ENCODE peak calls at places on chromosome 20, in ten cellular contexts. M is cardiac fibroblast; N is cardiac muscle cell; J is foreskin fibroblast; A is colonic mucosa; U is spleen; T is fibroblast of mammary gland; H is stomach; B is CD8-positive, alpha-beta T cell; C is esophagus muscularis mucosa. Z is an unnamed sample.

GRCh38 chr20:44709380-44709779 is 5.8 kb upstream of the CCN5 start:
- DNase-seq in T (no peak), N (no peak), U (no peak), A (no peak), B (no peak), J (no peak), M (no peak), H (peak), C (no peak), Z (no peak)

GRCh38 chr20:16803965-16804792 is 56.0 kb downstream of the OTOR start:
- DNase-seq in T (peak), H (peak), C (no peak), B (peak), J (peak), M (peak), A (peak), N (peak), U (no peak), Z (peak)

GRCh38 chr20:11585752-11586352 is 331.8 kb upstream of the BTBD3 start:
- DNase-seq in T (peak), B (no peak), M (peak), J (peak), C (no peak), U (no peak), N (peak), H (no peak), A (no peak), Z (no peak)

GRCh38 chr20:55744896-55745295 is 260.4 kb downstream of the CBLN4 start:
- DNase-seq in M (no peak), N (no peak), T (no peak), U (no peak), A (no peak), B (no peak), H (no peak), J (no peak), C (no peak), Z (no peak)

GRCh38 chr20:46670585-46671584 is 18.4 kb downstream of the TP53RK start:
- DNase-seq in T (no peak), J (no peak), A (no peak), U (no peak), B (no peak), M (no peak), H (no peak), C (no peak), N (no peak), Z (no peak)

GRCh38 chr20:8144282-8145245 is 12.5 kb downstream of the PLCB1 start:
- DNase-seq in H (no peak), U (no peak), N (peak), A (no peak), M (peak), T (peak), B (no peak), J (peak), C (no peak), Z (no peak)

GRCh38 chr20:49701916-49702315 is 11.8 kb downstream of the B4GALT5 start:
- DNase-seq in B (no peak), J (no peak), N (no peak), C (no peak), M (no peak), T (no peak), U (no peak), A (no peak), H (no peak), Z (no peak)

GRCh38 chr20:15320941-15321340 is 983.5 kb upstream of the FLRT3 start:
- DNase-seq in A (no peak), J (no peak), M (no peak), T (no peak), U (no peak), C (no peak), N (no peak), B (no peak), H (no peak), Z (no peak)

GRCh38 chr20:25076731-25077609 is 5.0 kb downstream of the VSX1 start:
- DNase-seq in M (peak), J (peak), A (no peak), B (no peak), T (peak), U (no peak), N (peak), C (no peak), H (peak), Z (peak)

GRCh38 chr20:15564981-15565380 is 1008.3 kb downstream of the KIF16B start:
- DNase-seq in T (no peak), N (no peak), J (no peak), U (no peak), M (no peak), B (no peak), C (no peak), A (no peak), H (no peak), Z (no peak)

GRCh38 chr20:24469116-24470030 is at the start of gene SYNDIG1:
- DNase-seq in C (no peak), H (no peak), N (peak), A (no peak), U (no peak), B (no peak), M (peak), T (no peak), J (no peak), Z (no peak)

DNA sequence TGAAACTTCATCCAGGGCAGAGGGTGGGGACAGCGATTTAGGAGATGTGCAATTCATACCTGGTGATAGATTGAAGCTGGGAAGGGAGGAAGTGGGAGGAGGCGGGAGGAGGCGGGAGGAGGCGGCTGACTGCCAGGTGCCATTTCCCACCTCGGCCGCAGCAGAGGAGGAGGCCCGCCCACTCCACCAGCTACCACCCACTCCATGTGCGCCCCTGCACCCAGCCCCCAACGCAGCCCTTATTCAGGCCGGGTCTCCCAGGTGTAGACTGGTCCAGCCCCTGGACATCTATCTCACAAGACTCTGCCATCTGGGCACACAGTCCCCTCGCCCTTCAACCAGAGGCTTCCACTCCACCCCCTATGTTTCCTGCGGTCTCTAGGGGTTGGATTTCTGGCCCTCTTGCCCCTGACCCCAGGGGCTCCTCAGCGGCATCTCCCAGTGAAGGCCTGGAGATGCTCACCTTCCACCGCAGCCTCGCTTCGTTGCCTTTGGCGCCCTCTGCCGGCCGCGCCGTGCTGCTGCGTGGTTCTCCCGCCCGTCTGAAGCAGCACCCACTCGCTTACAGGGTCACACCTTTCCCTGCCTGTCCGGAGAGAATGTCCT is 32.6 kb upstream of the FAM83D start:
- DNase-seq in M (peak), H (peak), N (peak), B (peak), T (peak), J (peak), C (no peak), A (peak), U (peak), Z (peak)
- H3K4me3 ChIP-seq in M (no peak), H (peak), N (no peak), B (peak), T (no peak), J (no peak), C (peak), A (peak), U (no peak), Z (no peak)

GRCh38 chr20:36848677-36849076 is 27.3 kb upstream of the TLDC2 start:
- DNase-seq in J (no peak), M (no peak), N (no peak), A (no peak), H (no peak), C (no peak), T (no peak), B (no peak), U (no peak), Z (no peak)
- H3K4me3 ChIP-seq in J (no peak), M (no peak), N (no peak), A (no peak), H (no peak), C (no peak), T (no peak), B (no peak), U (no peak), Z (no peak)

GRCh38 chr20:6708010-6708409 is 59.5 kb upstream of the BMP2 start:
- DNase-seq in J (peak), U (no peak), N (peak), A (peak), T (peak), M (peak), H (peak), C (no peak), B (no peak), Z (peak)
- H3K4me3 ChIP-seq in J (no peak), U (no peak), N (no peak), A (no peak), T (no peak), M (no peak), H (no peak), C (no peak), B (no peak), Z (no peak)

GRCh38 chr20:10540636-10541493 is 105.8 kb downstream of the SLX4IP start:
- DNase-seq in T (peak), M (peak), J (peak), U (no peak), A (no peak), C (no peak), B (no peak), H (no peak), N (peak), Z (no peak)
- H3K4me3 ChIP-seq in T (no peak), M (no peak), J (no peak), U (no peak), A (no peak), C (no peak), B (no peak), H (no peak), N (no peak), Z (no peak)

GRCh38 chr20:58982406-58983114 is 1.5 kb downstream of the NELFCD start:
- DNase-seq in H (peak), A (no peak), J (no peak), U (no peak), M (no peak), N (no peak), C (no peak), B (no peak), T (no peak), Z (no peak)
- H3K4me3 ChIP-seq in H (peak), A (peak), J (peak), U (peak), M (peak), N (peak), C (peak), B (peak), T (peak), Z (no peak)

GRCh38 chr20:34953960-34954359 is 1.6 kb downstream of the GSS start:
- DNase-seq in U (no peak), C (no peak), A (no peak), T (no peak), J (no peak), B (no peak), H (no peak), M (no peak), N (no peak), Z (no peak)
- H3K4me3 ChIP-seq in U (no peak), C (no peak), A (no peak), T (no peak), J (no peak), B (no peak), H (no peak), M (no peak), N (no peak), Z (no peak)

DNA sequence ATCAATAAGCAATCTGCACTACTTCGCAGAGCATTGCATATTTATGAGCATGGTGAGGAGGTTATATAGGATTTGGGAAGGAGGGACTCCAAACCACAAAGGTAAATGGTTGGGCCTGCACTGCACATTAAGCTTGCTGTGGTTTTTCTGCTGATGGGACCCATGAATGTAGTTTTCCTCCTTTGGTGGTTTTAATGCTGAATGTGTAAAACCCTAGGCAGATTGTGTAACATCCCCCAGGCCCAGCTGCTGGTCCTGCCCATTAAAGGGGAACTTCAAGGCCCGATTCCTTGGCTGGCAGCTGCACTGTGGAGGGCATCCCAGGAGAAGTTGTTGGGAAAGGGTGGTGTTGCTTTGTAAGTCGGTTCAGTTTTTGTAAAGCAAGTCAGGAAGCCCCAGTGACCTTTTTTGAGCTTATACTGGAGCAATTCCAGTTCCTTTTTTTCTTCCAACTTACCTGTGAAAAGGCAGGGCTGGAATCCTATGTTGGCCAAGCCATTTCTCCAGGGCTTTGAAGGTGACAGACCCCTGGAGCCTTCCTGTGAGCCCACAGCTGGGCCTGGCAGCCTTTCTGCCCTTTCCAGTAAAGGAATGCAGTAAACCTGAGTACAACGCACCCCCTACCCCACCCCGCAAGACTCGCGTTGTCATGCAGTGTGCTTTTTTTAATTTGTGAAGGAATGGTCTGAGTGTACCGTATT is 43.1 kb upstream of the NAA20 start:
- DNase-seq in N (peak), A (peak), M (peak), H (peak), U (no peak), B (no peak), J (peak), T (peak), C (peak), Z (peak)
- H3K4me3 ChIP-seq in N (no peak), A (no peak), M (peak), H (peak), U (no peak), B (no peak), J (peak), T (peak), C (peak), Z (peak)

DNA sequence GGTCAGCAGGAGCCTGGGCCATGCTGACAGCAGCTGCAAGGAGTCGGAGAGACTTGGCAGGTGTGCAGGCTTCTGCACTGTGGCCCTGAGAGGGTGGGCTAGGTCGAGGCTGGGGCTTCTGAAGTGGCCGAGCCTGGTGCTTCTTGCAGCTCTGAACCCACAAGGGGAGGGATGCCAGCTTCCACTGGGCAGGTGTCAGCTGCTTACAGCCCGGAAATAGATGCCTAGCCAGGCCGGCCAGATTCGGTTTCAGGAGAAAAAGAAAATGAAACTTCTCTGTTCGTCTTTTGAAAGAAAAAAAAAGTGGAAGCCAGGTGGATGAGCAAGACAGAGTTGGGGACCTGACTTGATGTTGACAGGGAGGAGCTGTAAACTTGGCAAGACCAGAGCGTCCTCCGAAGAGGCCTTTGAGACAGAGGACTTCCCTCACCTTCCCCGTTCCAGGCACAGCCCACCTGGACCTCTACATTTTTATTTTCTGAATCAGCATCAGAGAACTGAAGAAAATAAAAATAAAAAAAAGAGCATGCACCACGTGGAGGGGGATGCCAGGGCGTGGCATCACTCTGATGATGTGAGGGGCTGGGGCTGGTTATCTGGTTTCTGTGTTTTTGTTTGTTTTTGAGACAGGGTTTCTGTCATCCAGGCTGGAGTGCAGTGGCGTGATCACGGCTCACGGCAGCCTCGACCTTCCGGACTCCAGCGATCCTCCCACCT is at the start of gene ZBP1:
- DNase-seq in C (no peak), T (no peak), H (peak), M (no peak), A (peak), J (no peak), N (no peak), U (peak), B (peak), Z (peak)
- H3K4me3 ChIP-seq in C (no peak), T (no peak), H (peak), M (no peak), A (peak), J (no peak), N (no peak), U (peak), B (peak), Z (peak)

GRCh38 chr20:31713312-31714049 is 9.2 kb downstream of the BCL2L1 start:
- DNase-seq in J (peak), N (peak), B (no peak), U (peak), T (peak), C (no peak), H (peak), A (peak), M (peak), Z (peak)

GRCh38 chr20:31710423-31711250 is 12.0 kb downstream of the BCL2L1 start:
- DNase-seq in H (peak), A (no peak), U (no peak), C (no peak), B (no peak), M (no peak), T (no peak), N (no peak), J (no peak), Z (no peak)

GRCh38 chr20:31712564-31713311 is 9.9 kb downstream of the BCL2L1 start:
- DNase-seq in H (peak), M (peak), T (peak), N (peak), C (peak), B (no peak), J (peak), U (peak), A (peak), Z (peak)

GRCh38 chr20:31711416-31712111 is 11.1 kb downstream of the BCL2L1 start:
- DNase-seq in U (no peak), M (no peak), T (no peak), C (no peak), H (no peak), J (no peak), N (no peak), A (no peak), B (no peak), Z (no peak)

GRCh38 chr20:31712112-31712553 is 10.5 kb downstream of the BCL2L1 start:
- DNase-seq in B (no peak), H (peak), A (peak), N (peak), C (no peak), J (no peak), T (no peak), M (peak), U (peak), Z (no peak)
- H3K4me3 ChIP-seq in B (no peak), H (no peak), A (no peak), N (no peak), C (peak), J (no peak), T (no peak), M (no peak), U (no peak), Z (no peak)

GRCh38 chr20:59661141-59661540 is 56.8 kb downstream of the PHACTR3 start:
- DNase-seq in U (no peak), N (no peak), J (no peak), A (peak), M (no peak), C (peak), B (no peak), T (no peak), H (peak), Z (no peak)

GRCh38 chr20:59663513-59663890 is 59.2 kb downstream of the PHACTR3 start:
- DNase-seq in J (no peak), T (no peak), B (no peak), C (no peak), M (no peak), N (no peak), A (no peak), U (peak), H (no peak), Z (no peak)

GRCh38 chr20:59662161-59662560 is 57.8 kb downstream of the PHACTR3 start:
- DNase-seq in H (no peak), T (no peak), U (no peak), C (no peak), J (no peak), N (no peak), M (no peak), A (peak), B (no peak), Z (no peak)

GRCh38 chr20:59662856-59663512 is 58.6 kb downstream of the PHACTR3 start:
- DNase-seq in N (no peak), U (no peak), H (peak), M (no peak), A (peak), J (no peak), B (no peak), C (peak), T (no peak), Z (no peak)

DNA sequence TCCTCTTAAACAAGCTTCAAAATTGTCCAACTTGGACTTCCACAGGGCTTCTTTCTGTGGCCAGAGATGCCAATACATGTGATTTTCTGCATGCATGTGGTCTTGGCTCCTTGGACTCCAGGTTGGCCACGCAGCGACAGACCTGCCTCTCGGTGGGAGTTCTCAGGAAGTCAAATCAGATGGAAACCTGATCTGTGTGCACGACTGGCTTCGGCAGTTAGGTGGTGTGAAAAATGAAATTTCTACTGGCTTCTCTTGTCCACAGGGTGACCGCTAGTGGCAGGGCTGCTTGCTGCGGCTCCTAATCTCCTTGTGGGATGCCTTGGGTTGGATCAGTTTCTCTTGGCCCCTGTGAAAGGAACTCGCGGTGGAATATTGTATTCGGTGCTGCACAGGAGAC is 57.3 kb downstream of the PHACTR3 start:
- DNase-seq in N (no peak), B (no peak), M (no peak), T (no peak), J (no peak), A (no peak), H (peak), C (peak), U (no peak), Z (no peak)
- H3K4me3 ChIP-seq in N (no peak), B (no peak), M (no peak), T (no peak), J (no peak), A (no peak), H (no peak), C (no peak), U (no peak), Z (no peak)